ENCODE peak calls at places on chromosome 15, in five cellular contexts. U, R, Z, H and K are unnamed samples.

GRCh38 chr15:76149291-76149910 is 89.6 kb downstream of the TMEM266 start:
- DNase-seq in U (no peak), R (no peak), Z (no peak), H (no peak), K (no peak)

GRCh38 chr15:90868261-90868689 is at the start of gene FURIN:
- DNase-seq in U (no peak), R (peak), Z (no peak), H (no peak), K (no peak)

GRCh38 chr15:47439146-47439869 is 278.0 kb upstream of the SEMA6D start:
- DNase-seq in U (no peak), R (no peak), Z (no peak), H (no peak), K (no peak)

GRCh38 chr15:82663186-82663600 is 16.0 kb upstream of the CPEB1 start:
- DNase-seq in U (peak), R (no peak), Z (no peak), H (no peak), K (no peak)

GRCh38 chr15:77455696-77456293 is 35.1 kb downstream of the HMG20A start:
- DNase-seq in U (peak), R (no peak), Z (no peak), H (no peak), K (no peak)

GRCh38 chr15:78709263-78709882 is 68.4 kb upstream of the CHRNB4 start:
- DNase-seq in U (no peak), R (peak), Z (peak), H (peak), K (peak)

GRCh38 chr15:63970723-63971426 is 75.4 kb downstream of the DAPK2 start:
- DNase-seq in U (no peak), R (no peak), Z (peak), H (no peak), K (no peak)

GRCh38 chr15:67607959-67608605 is 65.6 kb downstream of the MAP2K5 start:
- DNase-seq in U (no peak), R (no peak), Z (no peak), H (no peak), K (no peak)

GRCh38 chr15:33068531-33068990 is 126.0 kb downstream of the FMN1 start:
- DNase-seq in U (peak), R (peak), Z (no peak), H (no peak), K (no peak)

GRCh38 chr15:78415284-78415683 is 22.7 kb upstream of the IREB2 start:
- DNase-seq in U (peak), R (peak), Z (no peak), H (no peak), K (peak)

GRCh38 chr15:74825895-74826294 is 532 bp upstream of the CPLX3 start:
- DNase-seq in U (no peak), R (peak), Z (no peak), H (no peak), K (no peak)

GRCh38 chr15:63312286-63312685 is 34.9 kb downstream of the APH1B start:
- DNase-seq in U (no peak), R (no peak), Z (no peak), H (no peak), K (no peak)